ENCODE peak calls at places on chromosome 13, in four cellular contexts. V is epithelial cell of proximal tubule, Q is NCI-H1092 treated with DMSO at 0.1 percent for 48 hours, U is RPMI7951. F is an unnamed sample.
A peak's percentile ranks its signal among the peaks of the same experiment; 100 is the strongest.

GRCh38 chr13:102017248-102017647 is 384.6 kb downstream of the FGF14 start:
- DNase-seq in V (no peak), U (no peak), Q (peak; percentile 29), F (no peak)

GRCh38 chr13:84296386-84296785 is 414.1 kb upstream of the SLITRK1 start:
- DNase-seq in U (no peak), Q (no peak), V (no peak), F (no peak)

GRCh38 chr13:75010941-75011340 is 471.0 kb downstream of the TBC1D4 start:
- DNase-seq in U (no peak), Q (no peak), V (no peak), F (no peak)

GRCh38 chr13:36082396-36082795 is 48.8 kb downstream of the DCLK1 start:
- DNase-seq in U (no peak), Q (no peak), V (no peak), F (no peak)

GRCh38 chr13:91314888-91315287 is 32.6 kb upstream of the MIR17HG start:
- DNase-seq in U (no peak), V (no peak), Q (no peak), F (no peak)

GRCh38 chr13:77337159-77337558 is 10.3 kb upstream of the MYCBP2 start:
- DNase-seq in V (no peak), U (no peak), Q (no peak), F (no peak)

GRCh38 chr13:77305276-77305675 is 21.6 kb downstream of the MYCBP2 start:
- DNase-seq in V (no peak), Q (no peak), U (no peak), F (no peak)

GRCh38 chr13:55783841-55784240 is 1356.9 kb upstream of the PRR20A start:
- DNase-seq in U (no peak), V (no peak), Q (no peak), F (no peak)

GRCh38 chr13:112062047-112062618 is 4.8 kb upstream of the SOX1 start:
- DNase-seq in Q (peak; percentile 65), V (no peak), U (no peak), F (no peak)

GRCh38 chr13:98999635-98999952 is 21.7 kb upstream of the DOCK9 start:
- DNase-seq in V (no peak), U (no peak), Q (no peak), F (no peak)

GRCh38 chr13:52738719-52739467 is 727 bp downstream of the CNMD start:
- DNase-seq in U (no peak), Q (no peak), V (no peak), F (peak; percentile 3)

GRCh38 chr13:112453874-112454647 is 77.9 kb downstream of the SPACA7 start:
- DNase-seq in V (no peak), U (no peak), Q (no peak), F (no peak)

GRCh38 chr13:92833071-92833470 is 393.5 kb upstream of the GPC6 start:
- DNase-seq in V (no peak), U (no peak), Q (peak; percentile 20), F (no peak)

GRCh38 chr13:46908511-46908910 is 11.7 kb upstream of the HTR2A start:
- DNase-seq in U (peak; percentile 71), V (no peak), Q (no peak), F (no peak)

GRCh38 chr13:47794963-47795362 is 206.1 kb downstream of the SUCLA2 start:
- DNase-seq in V (no peak), Q (no peak), U (no peak), F (no peak)

GRCh38 chr13:36341718-36342117 is 4.5 kb downstream of the SPART start:
- DNase-seq in Q (no peak), V (no peak), U (peak; percentile 70), F (no peak)

GRCh38 chr13:77580748-77581147 is 45.2 kb downstream of the SCEL start:
- DNase-seq in V (no peak), Q (no peak), U (no peak), F (no peak)

GRCh38 chr13:113729329-113730019 is 29.6 kb upstream of the TMEM255B start:
- DNase-seq in Q (no peak), V (no peak), U (peak; percentile 31), F (no peak)

GRCh38 chr13:33763021-33763420 is 54.9 kb upstream of the RFC3 start:
- DNase-seq in V (no peak), U (no peak), Q (no peak), F (no peak)

GRCh38 chr13:73754727-73755292 is 379.4 kb downstream of the KLF12 start:
- DNase-seq in Q (peak; percentile 88), U (peak; percentile 45), V (peak; percentile 7), F (peak; percentile 50)

GRCh38 chr13:37640499-37640898 is 41.9 kb upstream of the POSTN start:
- DNase-seq in U (peak; percentile 63), Q (peak; percentile 38), V (no peak), F (no peak)

GRCh38 chr13:38755792-38756191 is 68.9 kb downstream of the FREM2 start:
- DNase-seq in V (no peak), U (no peak), Q (peak; percentile 94), F (no peak)

GRCh38 chr13:26011996-26012688 is 39.7 kb downstream of the SHISA2 start:
- DNase-seq in U (peak; percentile 31), Q (no peak), V (no peak), F (no peak)

GRCh38 chr13:94886191-94886590 is 173.8 kb upstream of the SOX21 start:
- DNase-seq in V (no peak), Q (no peak), U (no peak), F (no peak)

GRCh38 chr13:114089751-114090400 is 42.5 kb downstream of the RASA3 start:
- DNase-seq in V (no peak), Q (no peak), U (no peak), F (no peak)

GRCh38 chr13:47945738-47946137 is 55.3 kb downstream of the SUCLA2 start:
- DNase-seq in Q (no peak), U (peak; percentile 27), V (peak; percentile 52), F (no peak)